ENCODE peak calls at places on chromosomes 4 and X, in six cellular contexts. One of them, this sample, is unnamed.

GRCh38 chr4:87589531-87589930 is 18.8 kb upstream of the DSPP start:
- DNase-seq in activated CD8-positive, alpha-beta memory T cell treated with anti-CD3 and anti-CD28 coated beads for 48 hours: no peak
- DNase-seq in nucleus accumbens: no peak
- DNase-seq in activated CD4-positive, alpha-beta T cell treated with anti-CD3 and anti-CD28 coated beads, Interleukin-2, amount 50 U/mL, for 24 hours: no peak
- DNase-seq in GM12865: no peak
- DNase-seq in NCI-H1092: no peak
- DNase-seq in this sample: no peak

GRCh38 chrX:76520273-76521054 is 93.0 kb downstream of the MAGEE1 start:
- DNase-seq in GM12865: no peak
- DNase-seq in activated CD4-positive, alpha-beta T cell treated with anti-CD3 and anti-CD28 coated beads, Interleukin-2, amount 50 U/mL, for 24 hours: no peak
- DNase-seq in nucleus accumbens: no peak
- DNase-seq in NCI-H1092: no peak
- DNase-seq in activated CD8-positive, alpha-beta memory T cell treated with anti-CD3 and anti-CD28 coated beads for 48 hours: no peak
- DNase-seq in this sample: no peak

GRCh38 chr4:140839888-140840790 is 84.0 kb upstream of the TBC1D9 start:
- DNase-seq in NCI-H1092: no peak
- DNase-seq in activated CD4-positive, alpha-beta T cell treated with anti-CD3 and anti-CD28 coated beads, Interleukin-2, amount 50 U/mL, for 24 hours: no peak
- DNase-seq in activated CD8-positive, alpha-beta memory T cell treated with anti-CD3 and anti-CD28 coated beads for 48 hours: no peak
- DNase-seq in GM12865: no peak
- DNase-seq in nucleus accumbens: no peak
- DNase-seq in this sample: no peak

GRCh38 chr4:40262079-40262528 is 65.3 kb downstream of the RHOH start:
- DNase-seq in GM12865: no peak
- DNase-seq in nucleus accumbens: no peak
- DNase-seq in activated CD4-positive, alpha-beta T cell treated with anti-CD3 and anti-CD28 coated beads, Interleukin-2, amount 50 U/mL, for 24 hours: no peak
- DNase-seq in NCI-H1092: no peak
- DNase-seq in activated CD8-positive, alpha-beta memory T cell treated with anti-CD3 and anti-CD28 coated beads for 48 hours: no peak
- DNase-seq in this sample: no peak

GRCh38 chr4:176824645-176825366 is 32.1 kb upstream of the VEGFC start:
- DNase-seq in GM12865: no peak
- DNase-seq in NCI-H1092: no peak
- DNase-seq in nucleus accumbens: no peak
- DNase-seq in activated CD8-positive, alpha-beta memory T cell treated with anti-CD3 and anti-CD28 coated beads for 48 hours: no peak
- DNase-seq in activated CD4-positive, alpha-beta T cell treated with anti-CD3 and anti-CD28 coated beads, Interleukin-2, amount 50 U/mL, for 24 hours: no peak
- DNase-seq in this sample: no peak

GRCh38 chr4:158446106-158446505 is 75.6 kb upstream of the RXFP1 start:
- DNase-seq in activated CD4-positive, alpha-beta T cell treated with anti-CD3 and anti-CD28 coated beads, Interleukin-2, amount 50 U/mL, for 24 hours: no peak
- DNase-seq in NCI-H1092: no peak
- DNase-seq in nucleus accumbens: no peak
- DNase-seq in GM12865: no peak
- DNase-seq in activated CD8-positive, alpha-beta memory T cell treated with anti-CD3 and anti-CD28 coated beads for 48 hours: no peak
- DNase-seq in this sample: no peak

GRCh38 chr4:186809070-186809469 is 85.4 kb upstream of the FAT1 start:
- DNase-seq in NCI-H1092: no peak
- DNase-seq in nucleus accumbens: no peak
- DNase-seq in activated CD8-positive, alpha-beta memory T cell treated with anti-CD3 and anti-CD28 coated beads for 48 hours: no peak
- DNase-seq in activated CD4-positive, alpha-beta T cell treated with anti-CD3 and anti-CD28 coated beads, Interleukin-2, amount 50 U/mL, for 24 hours: no peak
- DNase-seq in GM12865: no peak
- DNase-seq in this sample: no peak

GRCh38 chr4:88964450-88964849 is 92.5 kb downstream of the FAM13A start:
- DNase-seq in nucleus accumbens: no peak
- DNase-seq in activated CD8-positive, alpha-beta memory T cell treated with anti-CD3 and anti-CD28 coated beads for 48 hours: no peak
- DNase-seq in activated CD4-positive, alpha-beta T cell treated with anti-CD3 and anti-CD28 coated beads, Interleukin-2, amount 50 U/mL, for 24 hours: no peak
- DNase-seq in NCI-H1092: no peak
- DNase-seq in GM12865: no peak
- DNase-seq in this sample: no peak

GRCh38 chr4:133152330-133152791 is 3.3 kb downstream of the PCDH10 start:
- DNase-seq in GM12865: no peak
- DNase-seq in nucleus accumbens: no peak
- DNase-seq in activated CD8-positive, alpha-beta memory T cell treated with anti-CD3 and anti-CD28 coated beads for 48 hours: no peak
- DNase-seq in activated CD4-positive, alpha-beta T cell treated with anti-CD3 and anti-CD28 coated beads, Interleukin-2, amount 50 U/mL, for 24 hours: no peak
- DNase-seq in NCI-H1092: no peak
- DNase-seq in this sample: no peak

GRCh38 chr4:1939664-1940509 is 68.7 kb downstream of the NSD2 start:
- DNase-seq in nucleus accumbens: no peak
- DNase-seq in activated CD8-positive, alpha-beta memory T cell treated with anti-CD3 and anti-CD28 coated beads for 48 hours: no peak
- DNase-seq in activated CD4-positive, alpha-beta T cell treated with anti-CD3 and anti-CD28 coated beads, Interleukin-2, amount 50 U/mL, for 24 hours: no peak
- DNase-seq in NCI-H1092: no peak
- DNase-seq in GM12865: no peak
- DNase-seq in this sample: no peak

GRCh38 chr4:41749650-41750049 is 1.1 kb upstream of the PHOX2B start:
- DNase-seq in NCI-H1092: no peak
- DNase-seq in activated CD8-positive, alpha-beta memory T cell treated with anti-CD3 and anti-CD28 coated beads for 48 hours: no peak
- DNase-seq in nucleus accumbens: no peak
- DNase-seq in GM12865: no peak
- DNase-seq in activated CD4-positive, alpha-beta T cell treated with anti-CD3 and anti-CD28 coated beads, Interleukin-2, amount 50 U/mL, for 24 hours: no peak
- DNase-seq in this sample: no peak

GRCh38 chr4:13159041-13159620 is 325.0 kb downstream of the RAB28 start:
- DNase-seq in GM12865: no peak
- DNase-seq in activated CD8-positive, alpha-beta memory T cell treated with anti-CD3 and anti-CD28 coated beads for 48 hours: no peak
- DNase-seq in nucleus accumbens: no peak
- DNase-seq in activated CD4-positive, alpha-beta T cell treated with anti-CD3 and anti-CD28 coated beads, Interleukin-2, amount 50 U/mL, for 24 hours: no peak
- DNase-seq in NCI-H1092: no peak
- DNase-seq in this sample: no peak

GRCh38 chr4:94414907-94415306 is 36.8 kb upstream of the PDLIM5 start:
- DNase-seq in NCI-H1092: no peak
- DNase-seq in GM12865: no peak
- DNase-seq in activated CD4-positive, alpha-beta T cell treated with anti-CD3 and anti-CD28 coated beads, Interleukin-2, amount 50 U/mL, for 24 hours: no peak
- DNase-seq in activated CD8-positive, alpha-beta memory T cell treated with anti-CD3 and anti-CD28 coated beads for 48 hours: no peak
- DNase-seq in nucleus accumbens: no peak
- DNase-seq in this sample: no peak

GRCh38 chr4:26048378-26048882 is 134.4 kb downstream of the SMIM20 start:
- DNase-seq in nucleus accumbens: no peak
- DNase-seq in NCI-H1092: no peak
- DNase-seq in activated CD4-positive, alpha-beta T cell treated with anti-CD3 and anti-CD28 coated beads, Interleukin-2, amount 50 U/mL, for 24 hours: no peak
- DNase-seq in GM12865: no peak
- DNase-seq in activated CD8-positive, alpha-beta memory T cell treated with anti-CD3 and anti-CD28 coated beads for 48 hours: no peak
- DNase-seq in this sample: no peak

GRCh38 chr4:139266208-139266582 is 13.8 kb downstream of the MGARP start:
- DNase-seq in GM12865: no peak
- DNase-seq in nucleus accumbens: no peak
- DNase-seq in activated CD8-positive, alpha-beta memory T cell treated with anti-CD3 and anti-CD28 coated beads for 48 hours: no peak
- DNase-seq in NCI-H1092: no peak
- DNase-seq in activated CD4-positive, alpha-beta T cell treated with anti-CD3 and anti-CD28 coated beads, Interleukin-2, amount 50 U/mL, for 24 hours: no peak
- DNase-seq in this sample: no peak

GRCh38 chr4:139913995-139914394 is 240.0 kb downstream of the MAML3 start:
- DNase-seq in NCI-H1092: no peak
- DNase-seq in GM12865: no peak
- DNase-seq in nucleus accumbens: no peak
- DNase-seq in activated CD4-positive, alpha-beta T cell treated with anti-CD3 and anti-CD28 coated beads, Interleukin-2, amount 50 U/mL, for 24 hours: no peak
- DNase-seq in activated CD8-positive, alpha-beta memory T cell treated with anti-CD3 and anti-CD28 coated beads for 48 hours: no peak
- DNase-seq in this sample: no peak

GRCh38 chr4:165402375-165402774 is 23.6 kb downstream of the CPE start:
- DNase-seq in activated CD4-positive, alpha-beta T cell treated with anti-CD3 and anti-CD28 coated beads, Interleukin-2, amount 50 U/mL, for 24 hours: no peak
- DNase-seq in activated CD8-positive, alpha-beta memory T cell treated with anti-CD3 and anti-CD28 coated beads for 48 hours: no peak
- DNase-seq in GM12865: no peak
- DNase-seq in NCI-H1092: no peak
- DNase-seq in nucleus accumbens: no peak
- DNase-seq in this sample: no peak